ENCODE peak calls at places on chromosomes 13 and 19, in five cellular contexts. I is activated T-cell treated with anti-CD3 and anti-CD28 coated beads, Interleukin-2, amount 50 U/mL, for 48 hours; S is NCI-H774; W is AG10803; J is D341Med. G is an unnamed sample.
A peak's percentile ranks its signal among the peaks of the same experiment; 100 is the strongest.

GRCh38 chr13:25839356-25839755 is 212.5 kb downstream of the SHISA2 start:
- DNase-seq in I (no peak), S (no peak), W (no peak), J (no peak), G (no peak)

GRCh38 chr19:18232540-18233223 is 6.4 kb upstream of the PDE4C start:
- DNase-seq in I (no peak), S (no peak), W (no peak), J (peak; percentile 84), G (peak; percentile 25)

GRCh38 chr19:18785179-18786124 is 5.7 kb downstream of the COMP start:
- DNase-seq in I (peak; percentile 85), S (peak; percentile 60), W (peak; percentile 44), J (peak; percentile 99), G (peak; percentile 60)

GRCh38 chr13:100983111-100983510 is 308.5 kb upstream of the TMTC4 start:
- DNase-seq in I (no peak), S (no peak), W (no peak), J (no peak), G (no peak)

GRCh38 chr13:99758465-99759162 is 213.0 kb downstream of the ZIC5 start:
- DNase-seq in I (no peak), S (no peak), W (no peak), J (no peak), G (no peak)

GRCh38 chr13:100495455-100495854 is 93.1 kb downstream of the GGACT start:
- DNase-seq in I (no peak), S (peak; percentile 49), W (no peak), J (no peak), G (no peak)

GRCh38 chr19:4029247-4029614 is 21.7 kb downstream of the PIAS4 start:
- DNase-seq in I (no peak), S (no peak), W (no peak), J (no peak), G (no peak)

GRCh38 chr19:51808333-51808986 is 13.5 kb downstream of the FPR3 start:
- DNase-seq in I (no peak), S (no peak), W (peak; percentile 74), J (no peak), G (peak; percentile 71)

GRCh38 chr19:2055871-2056809 is 5.1 kb upstream of the MKNK2 start:
- DNase-seq in I (no peak), S (no peak), W (peak; percentile 92), J (no peak), G (peak; percentile 78)

GRCh38 chr13:59444210-59444857 is 719.4 kb downstream of the DIAPH3 start:
- DNase-seq in I (no peak), S (peak; percentile 10), W (no peak), J (no peak), G (no peak)

GRCh38 chr13:65585346-65585745 is 1644.8 kb downstream of the PCDH9 start:
- DNase-seq in I (no peak), S (no peak), W (no peak), J (no peak), G (no peak)

GRCh38 chr19:40424637-40425449 is 949 bp downstream of the SERTAD1 start:
- DNase-seq in I (no peak), S (no peak), W (peak; percentile 18), J (no peak), G (peak; percentile 41)

GRCh38 chr13:99982741-99983400 is 1.3 kb downstream of the ZIC2 start:
- DNase-seq in I (peak; percentile 45), S (no peak), W (no peak), J (no peak), G (no peak)

GRCh38 chr13:99527346-99527745 is 26.1 kb downstream of the TM9SF2 start:
- DNase-seq in I (no peak), S (no peak), W (no peak), J (no peak), G (no peak)

GRCh38 chr19:46372901-46373572 is 26.1 kb downstream of the PPP5C start:
- DNase-seq in I (no peak), S (peak; percentile 15), W (peak; percentile 55), J (peak; percentile 73), G (no peak)

GRCh38 chr13:103324641-103325040 is 258.4 kb upstream of the SLC10A2 start:
- DNase-seq in I (no peak), S (peak; percentile 26), W (no peak), J (no peak), G (no peak)

GRCh38 chr19:48492925-48493717 is 18.5 kb downstream of the LMTK3 start:
- DNase-seq in I (peak; percentile 91), S (peak; percentile 99), W (peak; percentile 97), J (peak; percentile 96), G (peak; percentile 98)

GRCh38 chr19:36110487-36111199 is at the start of gene OVOL3:
- DNase-seq in I (no peak), S (no peak), W (no peak), J (no peak), G (no peak)

GRCh38 chr13:38564751-38565150 is 122.1 kb upstream of the FREM2 start:
- DNase-seq in I (no peak), S (no peak), W (no peak), J (no peak), G (no peak)

GRCh38 chr13:21150013-21150412 is 26.3 kb downstream of the SKA3 start:
- DNase-seq in I (no peak), S (no peak), W (no peak), J (no peak), G (no peak)

GRCh38 chr19:10565028-10565566 is 713 bp downstream of the KRI1 start:
- DNase-seq in I (peak; percentile 75), S (no peak), W (peak; percentile 49), J (peak; percentile 83), G (peak; percentile 56)

G was measured in EL.